ENCODE peak calls at places on chromosomes 11 and 22, in four cellular contexts. I is PC-3; G is CD8-positive, alpha-beta T cell; V is CD8-positive, alpha-beta memory T cell. C is an unnamed sample.

GRCh38 chr11:36703055-36703404 is 105.0 kb upstream of the RAG2 start:
- DNase-seq in V (no peak), I (no peak), G (no peak), C (no peak)

GRCh38 chr11:74612877-74613276 is 20.5 kb downstream of the POLD3 start:
- DNase-seq in I (no peak), V (no peak), G (no peak), C (no peak)

GRCh38 chr11:45451766-45452440 is 165.8 kb upstream of the SYT13 start:
- DNase-seq in I (no peak), G (no peak), V (no peak), C (no peak)

GRCh38 chr11:106988151-106988806 is 30.0 kb downstream of the GUCY1A2 start:
- DNase-seq in I (peak), G (no peak), V (no peak), C (no peak)

GRCh38 chr11:133712235-133712634 is 133.1 kb downstream of the SPATA19 start:
- DNase-seq in V (no peak), I (no peak), G (no peak), C (no peak)

GRCh38 chr11:114180301-114181055 is 115.7 kb upstream of the NNMT start:
- DNase-seq in I (peak), G (no peak), V (peak), C (no peak)

GRCh38 chr11:94132152-94132558 is 3.5 kb downstream of the PANX1 start:
- DNase-seq in G (no peak), I (peak), V (no peak), C (no peak)

GRCh38 chr11:108616549-108616948 is 23.0 kb upstream of the EXPH5 start:
- DNase-seq in V (no peak), G (no peak), I (peak), C (no peak)

GRCh38 chr11:14378171-14378570 is 19.2 kb upstream of the RRAS2 start:
- DNase-seq in V (no peak), I (peak), G (no peak), C (no peak)

GRCh38 chr11:133827556-133827955 is 17.8 kb downstream of the SPATA19 start:
- DNase-seq in G (no peak), V (no peak), I (no peak), C (no peak)

GRCh38 chr11:112748713-112749481 is 212.3 kb upstream of the NCAM1 start:
- DNase-seq in V (no peak), G (no peak), I (no peak), C (no peak)

GRCh38 chr11:112751763-112752162 is 209.5 kb upstream of the NCAM1 start:
- DNase-seq in I (no peak), V (no peak), G (no peak), C (no peak)

GRCh38 chr11:112752563-112752962 is 208.7 kb upstream of the NCAM1 start:
- DNase-seq in G (no peak), I (no peak), V (no peak), C (no peak)

GRCh38 chr11:112753706-112754105 is 207.5 kb upstream of the NCAM1 start:
- DNase-seq in G (no peak), I (no peak), V (no peak), C (no peak)

DNA sequence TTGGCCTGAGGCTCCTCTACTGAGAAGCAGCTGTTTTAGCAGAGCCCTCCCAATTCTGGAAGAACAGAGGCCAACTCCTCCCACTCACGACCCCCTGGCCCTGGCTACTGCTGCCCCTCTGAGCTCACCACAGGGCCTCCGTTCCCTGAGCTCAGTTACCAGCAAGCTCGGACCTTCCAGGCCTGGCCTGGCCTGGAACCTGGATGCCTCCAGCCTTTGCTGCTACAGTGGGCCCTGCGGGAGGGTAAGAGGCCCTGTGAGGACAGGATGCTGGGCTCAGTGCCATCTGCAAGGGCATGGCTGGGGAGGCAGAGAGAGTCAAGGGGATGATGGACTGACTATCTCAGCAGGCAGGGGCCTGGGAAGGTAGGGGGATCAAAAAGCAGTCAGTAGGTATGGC is 209.9 kb upstream of the NCAM1 start:
- DNase-seq in G (no peak), I (no peak), V (no peak), C (no peak)
- H3K27ac ChIP-seq in G (no peak), I (no peak), V (no peak), C (no peak)

GRCh38 chr11:118933486-118933885 is 7.8 kb upstream of the BCL9L start:
- DNase-seq in I (peak), G (no peak), V (no peak), C (no peak)
- H3K27ac ChIP-seq in I (peak), G (no peak), V (no peak), C (peak)

GRCh38 chr11:122802876-122803275 is 35.4 kb upstream of the CRTAM start:
- DNase-seq in I (no peak), G (no peak), V (no peak), C (no peak)
- H3K27ac ChIP-seq in I (peak), G (no peak), V (no peak), C (peak)

GRCh38 chr22:27474112-27474571 is 327.4 kb downstream of the MN1 start:
- DNase-seq in V (no peak), I (peak), G (no peak), C (no peak)
- H3K27ac ChIP-seq in V (no peak), I (peak), G (no peak), C (no peak)

DNA sequence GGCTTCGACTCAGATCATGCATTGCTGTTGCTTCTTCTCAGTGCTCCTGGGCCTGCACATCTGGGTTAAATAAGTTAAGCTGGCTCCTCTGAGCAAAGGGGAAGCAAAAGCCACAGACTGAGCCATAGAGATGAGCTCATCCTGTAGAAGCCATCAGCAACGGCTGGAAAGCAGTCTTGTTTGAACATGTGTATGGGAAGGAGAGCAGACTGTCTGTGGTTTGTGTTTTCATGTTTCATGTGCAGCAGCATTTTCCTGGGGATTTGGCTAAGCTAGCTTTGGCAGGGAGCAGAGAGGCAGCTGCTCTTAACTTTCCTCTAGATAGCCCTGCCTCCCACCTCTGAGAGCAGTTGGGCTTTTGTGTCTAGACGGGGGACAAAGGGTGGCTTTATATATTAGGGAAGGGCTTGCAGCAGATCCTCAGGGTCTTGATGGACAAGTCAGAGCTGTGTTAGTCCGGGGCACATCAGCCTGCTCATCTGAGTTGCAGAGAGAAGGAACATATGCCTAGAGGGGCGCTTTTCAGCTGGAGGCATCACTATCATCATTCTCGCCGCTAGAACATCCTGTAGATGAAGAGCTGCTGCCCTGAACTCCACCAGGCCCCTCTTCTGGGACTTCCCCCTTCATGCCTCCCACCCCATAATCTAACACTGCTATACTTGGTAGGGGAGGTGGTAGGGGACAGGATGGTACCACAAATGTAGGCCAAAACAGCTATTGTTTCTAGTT is 14.9 kb downstream of the DCPS start:
- DNase-seq in V (peak), I (peak), G (no peak), C (no peak)
- H3K27ac ChIP-seq in V (peak), I (peak), G (peak), C (peak)

GRCh38 chr11:2395856-2396255 is 4.7 kb upstream of the TSSC4 start:
- DNase-seq in G (no peak), I (no peak), V (no peak), C (no peak)

GRCh38 chr11:2396471-2396870 is 4.1 kb upstream of the TSSC4 start:
- DNase-seq in G (no peak), I (no peak), V (no peak), C (no peak)

GRCh38 chr11:2393941-2394817 is 6.4 kb upstream of the TSSC4 start:
- DNase-seq in I (no peak), V (no peak), G (no peak), C (no peak)

GRCh38 chr11:2394818-2395105 is 5.8 kb upstream of the TSSC4 start:
- DNase-seq in I (no peak), V (no peak), G (no peak), C (no peak)

GRCh38 chr11:2395211-2395730 is 5.3 kb upstream of the TSSC4 start:
- DNase-seq in I (no peak), V (no peak), G (no peak), C (no peak)
- H3K27ac ChIP-seq in I (no peak), V (no peak), G (no peak), C (no peak)

GRCh38 chr11:9774591-9775392 is 110.9 kb downstream of the SWAP70 start:
- DNase-seq in V (no peak), I (peak), G (no peak), C (no peak)

GRCh38 chr11:9776203-9776602 is 112.3 kb downstream of the SWAP70 start:
- DNase-seq in V (no peak), G (no peak), I (peak), C (no peak)

GRCh38 chr11:9777066-9777465 is 113.2 kb downstream of the SWAP70 start:
- DNase-seq in V (no peak), G (no peak), I (no peak), C (no peak)

GRCh38 chr11:9774109-9774508 is 110.2 kb downstream of the SWAP70 start:
- DNase-seq in I (no peak), V (no peak), G (no peak), C (no peak)

GRCh38 chr11:9775393-9775780 is 111.5 kb downstream of the SWAP70 start:
- DNase-seq in V (no peak), G (no peak), I (no peak), C (no peak)
- H3K27ac ChIP-seq in V (no peak), G (no peak), I (no peak), C (peak)

GRCh38 chr11:64522843-64523242 is 68.2 kb upstream of the SLC22A12 start:
- DNase-seq in I (no peak), G (no peak), V (no peak), C (no peak)
- H3K27ac ChIP-seq in I (no peak), G (no peak), V (no peak), C (no peak)

GRCh38 chr11:124899376-124900145 is 1.9 kb upstream of the ROBO4 start:
- DNase-seq in I (peak), G (no peak), V (no peak), C (no peak)
- H3K27ac ChIP-seq in I (peak), G (no peak), V (no peak), C (peak)